ENCODE peak calls at places on chromosomes 3 and 15, in eight cellular contexts. U, W, X, C, V, J, A and H are unnamed samples.
A peak's percentile ranks its signal among the peaks of the same experiment; 100 is the strongest.

GRCh38 chr3:13598926-13599886 is 50.3 kb downstream of the FBLN2 start:
- DNase-seq in C (peak; percentile 58), A (peak; percentile 31), X (peak; percentile 29), W (no peak), V (no peak), J (no peak), U (peak; percentile 61), H (peak; percentile 38)

GRCh38 chr3:86180696-86181095 is 810.3 kb downstream of the VGLL3 start:
- DNase-seq in J (no peak), W (no peak), C (no peak), V (no peak), U (peak; percentile 42), A (no peak), X (no peak), H (peak; percentile 49)

GRCh38 chr3:128486692-128487537 is 6.1 kb downstream of the GATA2 start:
- DNase-seq in U (peak; percentile 21), W (no peak), X (peak; percentile 59), V (no peak), C (no peak), J (no peak), A (no peak), H (peak; percentile 4)

GRCh38 chr15:82646250-82647044 is 716 bp downstream of the CPEB1 start:
- DNase-seq in J (peak; percentile 61), A (no peak), V (no peak), W (no peak), U (no peak), X (no peak), C (no peak), H (no peak)

GRCh38 chr15:64348455-64348854 is 7.5 kb downstream of the CSNK1G1 start:
- DNase-seq in V (no peak), C (no peak), J (no peak), U (no peak), W (no peak), A (no peak), X (peak; percentile 61), H (no peak)

GRCh38 chr15:85891470-85891869 is 96.7 kb upstream of the KLHL25 start:
- DNase-seq in A (no peak), U (no peak), X (no peak), V (no peak), J (no peak), C (no peak), W (no peak), H (no peak)

GRCh38 chr15:83436513-83437158 is 10.5 kb upstream of the SH3GL3 start:
- DNase-seq in C (peak; percentile 76), X (peak; percentile 58), J (no peak), A (peak; percentile 42), W (no peak), V (no peak), U (peak; percentile 80), H (peak; percentile 74)

GRCh38 chr15:50134524-50135024 is 15.5 kb upstream of the ATP8B4 start:
- DNase-seq in V (no peak), X (peak; percentile 95), W (peak; percentile 42), C (peak; percentile 68), A (peak; percentile 67), J (no peak), U (peak; percentile 59), H (peak; percentile 62)

GRCh38 chr3:4303187-4304123 is at the start of gene SETMAR:
- DNase-seq in J (peak; percentile 91), V (peak; percentile 91), W (peak; percentile 50), U (peak; percentile 88), C (peak; percentile 93), A (peak; percentile 83), X (peak; percentile 77), H (peak; percentile 90)

GRCh38 chr3:194536883-194537637 is 50.3 kb upstream of the ATP13A3 start:
- DNase-seq in X (peak; percentile 22), U (peak; percentile 36), C (peak; percentile 39), A (no peak), V (peak; percentile 92), W (no peak), J (peak; percentile 73), H (peak; percentile 72)

GRCh38 chr15:25244731-25245585 is 193.9 kb downstream of the UBE3A start:
- DNase-seq in C (no peak), V (peak; percentile 12), J (peak; percentile 0), X (no peak), W (no peak), A (no peak), U (no peak), H (no peak)

GRCh38 chr3:3071136-3071535 is 39.0 kb downstream of the IL5RA start:
- DNase-seq in J (no peak), A (no peak), C (no peak), V (no peak), W (no peak), U (no peak), X (no peak), H (no peak)

GRCh38 chr3:111998661-111999641 is at the start of gene TAGLN3:
- DNase-seq in J (peak; percentile 55), W (no peak), U (peak; percentile 64), V (no peak), A (no peak), X (peak; percentile 58), C (peak; percentile 26), H (peak; percentile 29)

GRCh38 chr3:120182613-120183524 is 88.6 kb upstream of the GSK3B start:
- DNase-seq in X (no peak), V (no peak), J (peak; percentile 13), W (no peak), C (peak; percentile 76), A (peak; percentile 43), U (peak; percentile 66), H (peak; percentile 80)

GRCh38 chr3:132038198-132038825 is 3.5 kb upstream of the CPNE4 start:
- DNase-seq in V (no peak), U (peak; percentile 59), C (peak; percentile 44), J (no peak), W (no peak), A (no peak), X (peak; percentile 6), H (peak; percentile 59)

GRCh38 chr3:70431906-70432305 is 119.5 kb upstream of the MDFIC2 start:
- DNase-seq in U (no peak), X (peak; percentile 14), A (peak; percentile 41), W (no peak), V (no peak), J (no peak), C (no peak), H (no peak)

GRCh38 chr3:13825821-13826220 is 54.0 kb downstream of the WNT7A start:
- DNase-seq in V (no peak), C (no peak), X (no peak), W (no peak), J (no peak), U (no peak), A (no peak), H (no peak)

GRCh38 chr3:168100777-168101492 is 5.2 kb upstream of the GOLIM4 start:
- DNase-seq in V (no peak), W (no peak), U (no peak), A (no peak), C (no peak), X (peak; percentile 53), J (no peak), H (no peak)

GRCh38 chr3:52128118-52128683 is 26.0 kb downstream of the POC1A start:
- DNase-seq in C (peak; percentile 82), X (peak; percentile 63), V (no peak), J (peak; percentile 48), U (peak; percentile 79), A (peak; percentile 58), W (no peak), H (peak; percentile 92)

GRCh38 chr3:49133226-49133951 is 539 bp upstream of the LAMB2 start:
- DNase-seq in V (peak; percentile 90), W (peak; percentile 69), X (peak; percentile 93), U (peak; percentile 92), J (peak; percentile 88), A (peak; percentile 85), C (peak; percentile 95), H (peak; percentile 87)
- TF ChIP-seq CTCF in V (no peak), W (no peak), X (no peak), U (no peak), J (no peak), A (no peak), C (no peak), H (no peak)

GRCh38 chr3:122774564-122774963 is 19.1 kb downstream of the HSPBAP1 start:
- DNase-seq in U (peak; percentile 80), X (peak; percentile 68), J (no peak), A (peak; percentile 63), W (no peak), V (no peak), C (no peak), H (no peak)
- TF ChIP-seq CTCF in U (peak; percentile 30), X (no peak), J (no peak), A (peak; percentile 34), W (no peak), V (no peak), C (no peak), H (no peak)

GRCh38 chr15:34114215-34114614 is 12.3 kb downstream of the PGBD4 start:
- DNase-seq in U (no peak), V (no peak), W (no peak), J (no peak), X (no peak), C (no peak), A (no peak), H (no peak)

GRCh38 chr15:34106423-34106822 is 4.5 kb downstream of the PGBD4 start:
- DNase-seq in C (no peak), J (no peak), W (no peak), X (no peak), U (no peak), A (no peak), V (no peak), H (no peak)

GRCh38 chr15:34114739-34115138 is 12.9 kb downstream of the PGBD4 start:
- DNase-seq in C (no peak), X (no peak), U (no peak), V (no peak), W (no peak), J (no peak), A (no peak), H (no peak)

GRCh38 chr15:34107315-34107714 is 5.4 kb downstream of the PGBD4 start:
- DNase-seq in J (no peak), W (no peak), U (no peak), A (no peak), X (no peak), C (no peak), V (no peak), H (no peak)

DNA sequence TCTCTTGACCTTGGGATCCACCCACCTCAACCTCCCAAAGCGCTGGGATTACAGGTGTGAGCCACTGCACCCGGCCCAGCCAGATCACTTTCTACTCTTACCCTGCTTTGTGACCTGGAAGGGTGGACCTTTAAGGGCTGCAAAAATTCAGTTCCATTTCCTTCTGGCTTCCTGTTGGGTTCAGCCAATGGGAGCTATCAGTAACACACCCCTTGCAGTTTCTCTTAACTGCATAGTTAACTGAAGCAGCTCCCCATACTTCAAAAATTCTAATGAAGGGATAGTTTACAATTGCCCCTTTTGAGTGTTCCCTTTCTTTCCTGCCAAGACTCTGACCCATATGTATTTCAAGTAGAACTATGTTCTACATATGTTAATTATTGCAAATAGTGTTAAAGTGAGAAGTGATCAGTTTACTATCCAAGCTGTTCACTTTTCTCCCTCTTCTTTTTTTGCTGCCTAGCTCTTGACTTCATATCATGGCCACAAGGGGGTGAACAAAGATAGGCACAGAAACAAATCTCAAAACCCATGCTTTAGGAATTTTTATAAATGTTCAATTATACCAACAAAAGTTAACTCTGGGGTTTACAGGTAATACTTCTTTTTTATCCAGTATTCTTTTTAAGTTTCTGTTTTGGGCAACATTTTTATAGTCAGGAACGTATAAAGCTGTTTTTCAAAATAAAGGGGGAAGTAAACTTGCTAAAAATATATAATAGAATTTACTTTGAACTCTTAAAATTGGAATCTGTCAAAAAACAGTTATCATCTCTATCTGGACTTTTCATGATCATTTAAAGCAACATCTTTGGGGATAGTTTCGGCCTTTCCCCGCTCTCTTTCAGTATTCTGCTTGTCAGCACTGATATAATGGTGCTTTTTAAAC is 8.1 kb downstream of the PGBD4 start:
- DNase-seq in U (peak; percentile 56), J (no peak), X (peak; percentile 33), A (peak; percentile 29), V (no peak), C (peak; percentile 67), W (peak; percentile 16), H (peak; percentile 59)
- TF ChIP-seq CTCF in U (peak; percentile 76), J (no peak), X (peak; percentile 82), A (peak; percentile 75), V (peak; percentile 35), C (peak; percentile 75), W (peak; percentile 85), H (peak; percentile 64)

GRCh38 chr15:31278056-31278445 is 48.6 kb upstream of the KLF13 start:
- DNase-seq in J (no peak), U (no peak), A (no peak), V (no peak), X (no peak), W (no peak), C (no peak), H (no peak)
- TF ChIP-seq CTCF in J (no peak), U (no peak), A (no peak), V (no peak), X (no peak), W (no peak), C (no peak), H (no peak)